ENCODE peak calls at places on chromosomes 16 and 17, in nine cellular contexts. I is CD8-positive, alpha-beta T cell; J is ovary; M is heart left ventricle; C is cardiac muscle cell; R is Peyer's patch; X is lung; T is fibroblast of lung; D is breast epithelium. K is an unnamed sample.

GRCh38 chr16:31476305-31477219 is 4.6 kb downstream of the TGFB1I1 start:
- DNase-seq in X (peak; percentile 90), M (peak; percentile 80), J (no peak), D (no peak), R (peak; percentile 97), C (no peak), T (no peak), I (peak; percentile 78), K (no peak)

GRCh38 chr17:57879437-57880085 is 29.7 kb upstream of the MRPS23 start:
- DNase-seq in X (no peak), M (no peak), T (no peak), R (no peak), D (no peak), I (no peak), J (no peak), C (no peak), K (no peak)

GRCh38 chr17:65888649-65889048 is 303.3 kb downstream of the CEP112 start:
- DNase-seq in T (peak; percentile 98), J (no peak), M (no peak), X (no peak), I (no peak), D (no peak), R (no peak), C (peak; percentile 87), K (no peak)

GRCh38 chr17:1718362-1719165 is 5.9 kb upstream of the WDR81 start:
- DNase-seq in T (no peak), M (peak; percentile 37), I (no peak), X (no peak), J (peak; percentile 58), C (no peak), D (no peak), R (no peak), K (no peak)

GRCh38 chr16:77531741-77532140 is 96.9 kb upstream of the ADAMTS18 start:
- DNase-seq in D (no peak), X (no peak), I (no peak), C (peak; percentile 27), J (no peak), R (no peak), M (no peak), T (peak; percentile 76), K (no peak)

GRCh38 chr17:11296994-11297393 is 56.0 kb downstream of the SHISA6 start:
- DNase-seq in T (no peak), R (no peak), X (no peak), M (no peak), I (no peak), J (no peak), C (no peak), D (no peak), K (no peak)

GRCh38 chr16:68802190-68802589 is 41.1 kb upstream of the TANGO6 start:
- DNase-seq in X (no peak), R (no peak), I (no peak), M (no peak), C (peak; percentile 94), J (no peak), D (no peak), T (peak; percentile 98), K (no peak)

GRCh38 chr17:835263-835662 is 53.1 kb downstream of the MRM3 start:
- DNase-seq in T (peak; percentile 100), J (no peak), X (no peak), I (no peak), C (peak; percentile 95), R (no peak), M (no peak), D (peak; percentile 84), K (no peak)

GRCh38 chr17:28881533-28882056 is 15.9 kb downstream of the FLOT2 start:
- DNase-seq in J (no peak), X (no peak), I (no peak), R (no peak), M (no peak), C (no peak), D (no peak), T (no peak), K (no peak)

GRCh38 chr16:588639-588888 is 1.3 kb upstream of the RAB40C start:
- DNase-seq in J (no peak), T (peak; percentile 76), R (peak; percentile 74), C (peak; percentile 70), D (no peak), X (no peak), I (peak; percentile 44), M (peak; percentile 47), K (peak; percentile 63)

GRCh38 chr17:61383689-61384201 is 15.9 kb upstream of the TBX2 start:
- DNase-seq in J (no peak), R (no peak), M (no peak), I (no peak), C (no peak), T (no peak), X (no peak), D (no peak), K (no peak)

GRCh38 chr17:47728214-47728877 is 4.7 kb upstream of the TBX21 start:
- DNase-seq in T (no peak), X (no peak), J (no peak), R (no peak), I (no peak), M (no peak), C (no peak), D (no peak), K (no peak)

DNA sequence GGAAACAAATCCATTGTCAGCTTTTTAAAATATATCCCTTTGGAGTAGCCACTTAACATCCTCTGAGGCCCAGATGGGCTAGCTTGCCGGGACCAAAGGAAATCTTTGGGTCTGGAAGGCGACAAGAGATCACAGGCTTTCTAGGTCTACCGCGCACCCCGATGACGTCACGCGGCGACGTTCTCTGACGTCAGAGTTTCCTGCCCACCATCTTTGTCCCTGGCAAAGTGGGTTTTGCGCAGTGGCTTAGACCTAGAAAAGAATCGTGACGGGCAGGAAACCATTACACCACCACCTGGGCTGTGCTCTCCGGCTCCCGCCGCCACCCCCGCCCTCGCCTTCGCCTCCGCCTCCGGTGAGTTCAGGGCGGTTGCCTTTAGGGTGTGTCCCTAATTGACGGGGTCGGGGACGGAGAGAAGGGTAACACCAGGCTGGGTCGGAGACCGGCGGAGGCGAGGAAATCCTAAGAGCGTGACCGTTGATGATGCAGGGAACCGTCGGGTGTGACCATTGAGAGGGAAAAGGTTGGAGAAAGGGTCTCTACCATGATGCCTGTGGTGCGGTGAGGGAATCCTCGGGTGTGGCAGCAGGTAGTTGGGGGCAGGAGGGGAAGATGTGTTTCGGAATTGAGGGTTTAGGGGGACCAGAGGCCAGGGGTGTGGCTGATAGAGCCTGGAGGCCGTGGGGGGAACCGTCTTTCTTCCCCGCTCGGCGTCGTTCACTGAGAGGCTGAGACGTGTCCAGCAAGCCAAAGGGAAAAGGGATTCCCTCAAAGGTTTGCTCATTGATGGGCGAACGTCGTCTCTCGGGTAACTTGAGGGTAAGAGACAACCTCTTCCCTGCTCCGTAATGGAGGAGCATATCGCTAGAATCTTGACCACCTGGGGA is at the start of gene AP2B1:
- DNase-seq in J (peak; percentile 98), T (peak; percentile 92), R (peak; percentile 97), M (peak; percentile 92), I (peak; percentile 97), X (peak; percentile 94), C (peak; percentile 98), D (peak; percentile 93), K (peak; percentile 98)
- TF ChIP-seq CTCF in J (no peak), T (no peak), R (peak; percentile 2), M (no peak), I (no peak), X (no peak), C (no peak), D (no peak), K (no peak)

GRCh38 chr17:64503821-64504768 is 2.0 kb downstream of the DDX5 start:
- DNase-seq in R (no peak), C (no peak), T (no peak), I (no peak), D (no peak), X (no peak), M (no peak), J (no peak), K (no peak)

GRCh38 chr17:64503341-64503740 is 2.7 kb downstream of the DDX5 start:
- DNase-seq in M (no peak), T (no peak), X (no peak), R (no peak), I (no peak), C (no peak), D (no peak), J (no peak), K (no peak)

GRCh38 chr17:64505320-64506200 is 529 bp downstream of the DDX5 start:
- DNase-seq in I (peak; percentile 75), D (peak; percentile 90), C (peak; percentile 92), X (peak; percentile 90), R (peak; percentile 96), T (peak; percentile 79), M (peak; percentile 95), J (peak; percentile 94), K (peak; percentile 92)

GRCh38 chr17:64506201-64506575 is at the start of gene DDX5:
- DNase-seq in J (peak; percentile 97), D (peak; percentile 97), I (peak; percentile 95), M (peak; percentile 98), T (no peak), C (peak; percentile 97), R (peak; percentile 99), X (peak; percentile 98), K (peak; percentile 97)

GRCh38 chr17:64504769-64505319 is 1.2 kb downstream of the DDX5 start:
- DNase-seq in X (no peak), M (no peak), T (peak; percentile 80), R (no peak), D (no peak), J (no peak), C (peak; percentile 92), I (no peak), K (no peak)
- H3K4me1 ChIP-seq in X (peaks cover 26% of the 10 kb centered on the region), M (peaks cover 37% of the 10 kb centered on the region), T (peaks cover 12% of the 10 kb centered on the region), R (no peaks in the 10 kb centered on the region), D (no peaks in the 10 kb centered on the region), J (peaks cover 4% of the 10 kb centered on the region), C (peaks cover 14% of the 10 kb centered on the region), I (peaks cover 56% of the 10 kb centered on the region), K (no peaks in the 10 kb centered on the region)

DNA sequence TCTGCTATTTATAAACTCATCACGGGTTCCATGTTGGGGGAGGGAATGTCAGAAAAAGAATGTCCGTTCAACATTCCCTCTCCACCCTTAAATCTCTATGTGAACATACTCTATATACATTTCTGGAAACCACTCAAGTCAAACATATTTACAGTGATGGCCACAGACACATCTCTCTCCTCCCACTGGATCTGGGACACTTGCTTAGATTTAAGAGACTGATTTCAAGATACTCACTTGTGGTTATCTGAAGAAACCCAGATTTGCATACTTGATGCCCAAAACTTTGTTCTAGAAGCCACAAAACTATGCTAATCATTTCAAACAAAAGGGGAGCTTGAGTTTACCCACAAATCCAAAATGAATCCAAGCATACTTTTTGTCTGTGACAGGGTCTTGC is 182.9 kb upstream of the SOX9 start:
- DNase-seq in M (no peak), J (no peak), T (peak; percentile 66), I (no peak), R (no peak), D (no peak), C (no peak), X (no peak), K (no peak)
- TF ChIP-seq CTCF in M (no peak), J (no peak), T (no peak), I (no peak), R (no peak), D (no peak), C (no peak), X (no peak), K (no peak)

GRCh38 chr16:76246587-76246986 is 30.6 kb upstream of the CNTNAP4 start:
- DNase-seq in I (no peak), R (no peak), D (no peak), C (no peak), T (no peak), J (no peak), X (no peak), M (no peak), K (no peak)

GRCh38 chr16:76241735-76242134 is 35.5 kb upstream of the CNTNAP4 start:
- DNase-seq in D (no peak), M (no peak), C (no peak), I (no peak), R (no peak), X (no peak), J (no peak), T (no peak), K (no peak)

GRCh38 chr16:76243620-76244019 is 33.6 kb upstream of the CNTNAP4 start:
- DNase-seq in J (no peak), C (no peak), M (no peak), R (no peak), X (no peak), I (no peak), T (no peak), D (no peak), K (no peak)
- H3K4me1 ChIP-seq in J (no peaks in the 10 kb centered on the region), C (no peaks in the 10 kb centered on the region), M (no peaks in the 10 kb centered on the region), R (no peaks in the 10 kb centered on the region), X (no peaks in the 10 kb centered on the region), I (no peaks in the 10 kb centered on the region), T (no peaks in the 10 kb centered on the region), D (no peaks in the 10 kb centered on the region), K (no peaks in the 10 kb centered on the region)